ENCODE peak calls at places on chromosomes 7 and 10, in four cellular contexts. T is heart left ventricle, J is HCT116, C is transverse colon. R is an unnamed sample.

GRCh38 chr7:100942038-100942774 is 7.1 kb upstream of the MUC3A start:
- DNase-seq in T (no peak), J (no peak), C (peak), R (no peak)

GRCh38 chr7:100418930-100419659 is 9.4 kb downstream of the ZCWPW1 start:
- DNase-seq in T (no peak), J (no peak), C (no peak), R (no peak)

GRCh38 chr10:12534824-12535223 is 185.5 kb downstream of the CAMK1D start:
- DNase-seq in T (no peak), J (no peak), C (no peak), R (no peak)

GRCh38 chr7:12475362-12476063 is 71.8 kb upstream of the VWDE start:
- DNase-seq in T (no peak), J (peak), C (no peak), R (no peak)

GRCh38 chr10:76179806-76180205 is 748.4 kb downstream of the LRMDA start:
- DNase-seq in T (no peak), J (no peak), C (no peak), R (no peak)

GRCh38 chr10:81146436-81146835 is 608.7 kb downstream of the SH2D4B start:
- DNase-seq in T (no peak), J (no peak), C (no peak), R (no peak)

GRCh38 chr7:111112439-111112838 is 21.5 kb downstream of the LRRN3 start:
- DNase-seq in T (no peak), J (no peak), C (no peak), R (no peak)

GRCh38 chr10:110829721-110830410 is 41.9 kb upstream of the PDCD4 start:
- DNase-seq in T (no peak), J (no peak), C (no peak), R (no peak)

GRCh38 chr10:89699581-89700064 is 1.8 kb upstream of the KIF20B start:
- DNase-seq in T (no peak), J (no peak), C (no peak), R (no peak)

GRCh38 chr10:125091891-125092290 is 68.5 kb downstream of the CTBP2 start:
- DNase-seq in T (no peak), J (no peak), C (no peak), R (no peak)

GRCh38 chr10:132939957-132940790 is 2.2 kb downstream of the CFAP46 start:
- DNase-seq in T (peak), J (no peak), C (peak), R (no peak)

GRCh38 chr10:71287456-71287855 is 31.6 kb upstream of the SLC29A3 start:
- DNase-seq in T (no peak), J (no peak), C (no peak), R (no peak)

GRCh38 chr7:102377-102711 is 90.0 kb upstream of the FAM20C start:
- DNase-seq in T (no peak), J (no peak), C (no peak), R (no peak)

GRCh38 chr10:15703167-15703880 is 16.4 kb downstream of the ITGA8 start:
- DNase-seq in T (no peak), J (no peak), C (no peak), R (no peak)

GRCh38 chr10:120963053-120963533 is 111.9 kb downstream of the WDR11 start:
- DNase-seq in T (no peak), J (no peak), C (peak), R (peak)

GRCh38 chr10:74854610-74855009 is 28.2 kb downstream of the KAT6B start:
- DNase-seq in T (no peak), J (no peak), C (no peak), R (no peak)

GRCh38 chr7:48299580-48300169 is 128.4 kb downstream of the ABCA13 start:
- DNase-seq in T (no peak), J (peak), C (peak), R (peak)

GRCh38 chr7:26440993-26441636 is 149.5 kb downstream of the SNX10 start:
- DNase-seq in T (no peak), J (no peak), C (no peak), R (no peak)

GRCh38 chr7:16814987-16815386 is 10.2 kb upstream of the AGR2 start:
- DNase-seq in T (no peak), J (no peak), C (peak), R (no peak)

GRCh38 chr7:18016547-18017444 is 10.8 kb downstream of the PRPS1L1 start:
- DNase-seq in T (no peak), J (no peak), C (no peak), R (no peak)

GRCh38 chr7:121748546-121748945 is 124.4 kb upstream of the PTPRZ1 start:
- DNase-seq in T (no peak), J (no peak), C (no peak), R (no peak)

GRCh38 chr7:107501593-107501992 is 31.7 kb downstream of the GPR22 start:
- DNase-seq in T (no peak), J (peak), C (peak), R (no peak)

GRCh38 chr7:108222236-108222892 is 92.2 kb upstream of the LAMB4 start:
- DNase-seq in T (no peak), J (no peak), C (no peak), R (no peak)

GRCh38 chr10:126476256-126476655 is 88.0 kb upstream of the ADAM12 start:
- DNase-seq in T (no peak), J (no peak), C (no peak), R (no peak)
- TF ChIP-seq CTCF in T (peak), J (no peak), C (no peak), R (no peak)

GRCh38 chr10:48602401-48603135 is 2.3 kb downstream of the ARHGAP22 start:
- DNase-seq in T (no peak), J (no peak), C (no peak), R (no peak)
- H3K4me3 ChIP-seq in T (peak), J (no peak), C (no peak), R (no peak)

GRCh38 chr7:152463714-152464311 is 28.0 kb upstream of the KMT2C start:
- DNase-seq in T (peak), J (peak), C (peak), R (peak)
- TF ChIP-seq POLR2A in T (no peak), J (peak), C (no peak), R (peak)

GRCh38 chr10:58714436-58714835 is 201.8 kb downstream of the BICC1 start:
- DNase-seq in T (no peak), J (no peak), C (no peak), R (no peak)
- TF ChIP-seq CTCF in T (no peak), J (no peak), C (no peak), R (no peak)

R was measured in thyroid gland.